ENCODE peak calls at places on chromosomes 2 and 18, in six cellular contexts. K is natural killer cell; V is caudate nucleus; P is CD4-positive, alpha-beta T cell; S is GM23248; N is GM10248. Q is an unnamed sample.

GRCh38 chr2:172088245-172089004 is 3.1 kb downstream of the DLX1 start:
- DNase-seq in K (no peak), P (no peak), S (no peak), V (no peak), N (peak), Q (no peak)

GRCh38 chr18:23378470-23378764 is 74.7 kb upstream of the RIOK3 start:
- DNase-seq in S (peak), K (no peak), V (no peak), N (no peak), P (no peak), Q (peak)

GRCh38 chr18:32470136-32470712 is 458 bp downstream of the GAREM1 start:
- DNase-seq in P (no peak), N (peak), K (no peak), S (peak), V (peak), Q (peak)

GRCh38 chr2:228771719-228772254 is 499.3 kb downstream of the PID1 start:
- DNase-seq in S (no peak), P (no peak), V (no peak), K (no peak), N (no peak), Q (no peak)

GRCh38 chr2:38997784-38998183 is 108.1 kb downstream of the ARHGEF33 start:
- DNase-seq in K (no peak), P (no peak), N (no peak), S (peak), V (no peak), Q (peak)

GRCh38 chr2:129813404-129813803 is 166.1 kb upstream of the RAB6C start:
- DNase-seq in N (no peak), P (no peak), K (no peak), V (no peak), S (peak), Q (no peak)

GRCh38 chr2:16739778-16740581 is 74.3 kb upstream of the CYRIA start:
- DNase-seq in P (no peak), N (no peak), K (no peak), S (no peak), V (no peak), Q (no peak)

GRCh38 chr2:64327510-64328414 is 126.2 kb upstream of the LGALSL start:
- DNase-seq in N (peak), K (peak), V (peak), P (peak), S (peak), Q (peak)

GRCh38 chr2:65351948-65352595 is 80.3 kb downstream of the SPRED2 start:
- DNase-seq in N (no peak), P (no peak), V (no peak), S (no peak), K (no peak), Q (no peak)

GRCh38 chr18:75170916-75171315 is 38.0 kb downstream of the PTGR3 start:
- DNase-seq in K (no peak), V (no peak), P (no peak), N (no peak), S (no peak), Q (no peak)

GRCh38 chr2:186848873-186849578 is at the start of gene ZSWIM2:
- DNase-seq in K (no peak), V (peak), S (peak), N (peak), P (no peak), Q (peak)

GRCh38 chr2:195658541-195658890 is 1.5 kb downstream of the SLC39A10 start:
- DNase-seq in K (no peak), S (peak), N (no peak), P (no peak), V (no peak), Q (peak)

GRCh38 chr2:38600242-38600891 is 2.4 kb downstream of the HNRNPLL start:
- DNase-seq in P (no peak), N (no peak), K (no peak), S (peak), V (no peak), Q (peak)

GRCh38 chr18:55003695-55004094 is 44.4 kb upstream of the CCDC68 start:
- DNase-seq in K (no peak), V (no peak), N (no peak), S (no peak), P (no peak), Q (peak)

GRCh38 chr2:58614259-58614658 is 373.1 kb upstream of the FANCL start:
- DNase-seq in K (no peak), N (no peak), S (no peak), V (no peak), P (no peak), Q (no peak)

GRCh38 chr18:75160315-75160714 is 48.6 kb downstream of the PTGR3 start:
- DNase-seq in K (no peak), V (no peak), P (no peak), N (no peak), S (peak), Q (no peak)

GRCh38 chr2:11764359-11764758 is 17.9 kb downstream of the LPIN1 start:
- DNase-seq in S (no peak), K (no peak), N (no peak), V (no peak), P (no peak), Q (no peak)

GRCh38 chr18:45106331-45106774 is 425.7 kb downstream of the SETBP1 start:
- DNase-seq in K (peak), P (no peak), S (peak), N (peak), V (no peak), Q (peak)

GRCh38 chr2:118672571-118673158 is 174.8 kb downstream of the EN1 start:
- DNase-seq in S (peak), V (no peak), P (no peak), K (no peak), N (no peak), Q (peak)

GRCh38 chr18:54636217-54636616 is 45.2 kb downstream of the DYNAP start:
- DNase-seq in V (no peak), K (no peak), P (no peak), N (no peak), S (no peak), Q (no peak)

GRCh38 chr2:242013771-242014170 is 144.2 kb downstream of the RTP5 start:
- DNase-seq in V (no peak), N (no peak), S (no peak), K (no peak), P (no peak), Q (no peak)

GRCh38 chr2:216131175-216131926 is 22.2 kb downstream of the XRCC5 start:
- DNase-seq in V (no peak), N (no peak), P (no peak), K (no peak), S (no peak), Q (no peak)

GRCh38 chr2:129087133-129087813 is 768.6 kb upstream of the HS6ST1 start:
- DNase-seq in S (peak), P (no peak), V (peak), N (no peak), K (no peak), Q (no peak)

GRCh38 chr2:128368437-128369125 is 49.9 kb upstream of the HS6ST1 start:
- DNase-seq in S (no peak), P (no peak), N (no peak), K (no peak), V (no peak), Q (no peak)

GRCh38 chr2:144477943-144478283 is 42.0 kb downstream of the ZEB2 start:
- DNase-seq in V (no peak), P (no peak), N (no peak), K (no peak), S (peak), Q (no peak)

GRCh38 chr2:234741976-234742375 is 209.8 kb upstream of the SH3BP4 start:
- DNase-seq in S (peak), P (no peak), N (no peak), K (no peak), V (no peak), Q (peak)

GRCh38 chr2:50951416-50951815 is 80.5 kb downstream of the NRXN1 start:
- DNase-seq in P (no peak), N (no peak), K (no peak), S (no peak), V (peak), Q (no peak)

GRCh38 chr2:100939445-100939844 is 62.6 kb upstream of the RPL31 start:
- DNase-seq in P (no peak), K (no peak), V (no peak), N (no peak), S (no peak), Q (no peak)

GRCh38 chr18:58861853-58862252 is 2.8 kb upstream of the ZNF532 start:
- DNase-seq in V (no peak), K (no peak), N (no peak), P (no peak), S (no peak), Q (no peak)

GRCh38 chr2:36835125-36835524 is 131.2 kb downstream of the STRN start:
- DNase-seq in S (no peak), K (no peak), V (no peak), P (no peak), N (no peak), Q (no peak)

GRCh38 chr2:217626926-217627325 is 375.9 kb downstream of the TNS1 start:
- DNase-seq in K (no peak), S (no peak), V (no peak), P (no peak), N (no peak), Q (no peak)

GRCh38 chr2:25161055-25161781 is 7.2 kb downstream of the POMC start:
- DNase-seq in K (peak), N (peak), S (peak), P (peak), V (no peak), Q (no peak)

GRCh38 chr2:134372141-134372540 is 118.3 kb downstream of the MGAT5 start:
- DNase-seq in K (no peak), S (peak), N (no peak), V (no peak), P (no peak), Q (peak)

Q was measured in EH.